ENCODE peak calls at places on chromosomes 4 and X, in six cellular contexts. B is AG10803, O is NCI-H2029, N is RPMI7951, H is heart left ventricle, J is lower lobe of right lung. X is an unnamed sample.

GRCh38 chrX:12580548-12580947 is 210.7 kb upstream of the PRPS2 start:
- DNase-seq in J (no peak), H (no peak), N (peak), O (no peak), B (no peak), X (no peak)

GRCh38 chr4:15168759-15169158 is 166.5 kb downstream of the CPEB2 start:
- DNase-seq in B (no peak), O (no peak), J (no peak), H (no peak), N (no peak), X (no peak)

GRCh38 chr4:108169639-108170038 is 907 bp upstream of the LEF1 start:
- DNase-seq in J (no peak), O (no peak), B (no peak), N (no peak), H (no peak), X (no peak)

GRCh38 chr4:183602444-183603102 is 56.4 kb downstream of the RWDD4 start:
- DNase-seq in N (no peak), O (no peak), J (no peak), B (peak), H (no peak), X (no peak)

GRCh38 chr4:105679186-105679585 is 29.3 kb downstream of the INTS12 start:
- DNase-seq in J (no peak), B (no peak), O (peak), H (no peak), N (peak), X (no peak)

GRCh38 chrX:72028701-72029470 is 102.8 kb downstream of the RTL5 start:
- DNase-seq in B (no peak), J (no peak), N (no peak), O (no peak), H (no peak), X (no peak)

GRCh38 chrX:69113723-69114122 is 51.5 kb downstream of the PJA1 start:
- DNase-seq in J (no peak), B (no peak), O (no peak), N (no peak), H (no peak), X (no peak)

GRCh38 chr4:173878701-173879100 is 348.7 kb upstream of the HAND2 start:
- DNase-seq in O (no peak), N (no peak), J (no peak), H (peak), B (no peak), X (peak)

GRCh38 chr4:37243061-37243460 is 1.5 kb upstream of the NWD2 start:
- DNase-seq in H (no peak), N (no peak), O (no peak), B (no peak), J (no peak), X (peak)

GRCh38 chr4:58247792-58248191 is 1137.6 kb upstream of the IGFBP7 start:
- DNase-seq in H (no peak), N (no peak), O (no peak), J (no peak), B (no peak), X (peak)

GRCh38 chr4:830776-831482 is 5.0 kb upstream of the CPLX1 start:
- DNase-seq in B (no peak), H (peak), J (peak), O (no peak), N (no peak), X (no peak)

GRCh38 chr4:82823062-82823461 is 24.5 kb upstream of the SCD5 start:
- DNase-seq in H (no peak), B (peak), O (no peak), J (no peak), N (peak), X (no peak)

GRCh38 chrX:149208285-149208684 is 296.8 kb downstream of the IDS start:
- DNase-seq in J (no peak), N (no peak), O (no peak), H (no peak), B (no peak), X (no peak)

GRCh38 chr4:73841243-73841925 is 4.9 kb downstream of the CXCL6 start:
- DNase-seq in N (no peak), J (no peak), O (no peak), H (no peak), B (no peak), X (no peak)

GRCh38 chr4:56575820-56576429 is 70.3 kb downstream of the ARL9 start:
- DNase-seq in J (no peak), H (no peak), O (no peak), B (peak), N (peak), X (peak)

GRCh38 chrX:44643723-44644122 is 101.1 kb upstream of the FUNDC1 start:
- DNase-seq in B (no peak), N (no peak), O (no peak), J (no peak), H (no peak), X (no peak)

GRCh38 chr4:140937866-140938265 is 181.7 kb upstream of the TBC1D9 start:
- DNase-seq in B (peak), O (no peak), H (no peak), J (no peak), N (peak), X (no peak)